ENCODE peak calls at places on chromosomes 7 and 10, in nine cellular contexts. A, X, Q, U, F, R, E, I and Z are unnamed samples.

GRCh38 chr7:149495785-149496641 is 1.6 kb downstream of the ZNF746 start:
- DNase-seq in F (peak), U (no peak), E (no peak), A (peak), X (no peak), Q (peak), I (peak), R (peak), Z (no peak)

GRCh38 chr7:155192961-155193640 is 104.6 kb upstream of the INSIG1 start:
- DNase-seq in A (no peak), I (no peak), E (no peak), U (no peak), X (no peak), F (no peak), Q (no peak), R (no peak), Z (no peak)

GRCh38 chr7:151745090-151745638 is 131.8 kb downstream of the PRKAG2 start:
- DNase-seq in E (no peak), X (peak), A (no peak), I (peak), U (no peak), R (peak), Q (peak), F (peak), Z (peak)

GRCh38 chr7:29274156-29275017 is 79.8 kb downstream of the CHN2 start:
- DNase-seq in E (no peak), X (no peak), A (no peak), R (no peak), I (no peak), F (no peak), Q (peak), U (no peak), Z (no peak)

GRCh38 chr7:107857541-107857912 is 33.5 kb upstream of the DLD start:
- DNase-seq in E (no peak), R (peak), I (no peak), X (peak), F (peak), A (no peak), U (no peak), Q (peak), Z (no peak)

GRCh38 chr7:121761399-121761798 is 111.6 kb upstream of the PTPRZ1 start:
- DNase-seq in Q (no peak), I (no peak), X (no peak), R (peak), F (no peak), A (no peak), U (no peak), E (no peak), Z (no peak)

GRCh38 chr10:78524941-78525340 is 491.3 kb downstream of the RPS24 start:
- DNase-seq in A (no peak), X (no peak), F (no peak), E (no peak), Q (no peak), R (no peak), I (peak), U (no peak), Z (no peak)

GRCh38 chr7:128874140-128875031 is 11.7 kb downstream of the ATP6V1F start:
- DNase-seq in X (no peak), F (peak), R (no peak), I (peak), E (no peak), U (no peak), Q (no peak), A (no peak), Z (no peak)

GRCh38 chr10:103781329-103782061 is 73.9 kb downstream of the SH3PXD2A start:
- DNase-seq in A (no peak), I (peak), U (no peak), E (no peak), R (peak), X (no peak), F (peak), Q (peak), Z (no peak)

GRCh38 chr10:93281367-93281720 is 200.8 kb downstream of the MYOF start:
- DNase-seq in E (no peak), A (no peak), Q (no peak), U (no peak), X (no peak), F (no peak), R (no peak), I (no peak), Z (no peak)

GRCh38 chr10:74922921-74923320 is 96.5 kb downstream of the KAT6B start:
- DNase-seq in A (no peak), X (no peak), E (no peak), U (no peak), R (no peak), Q (no peak), F (no peak), I (no peak), Z (no peak)

GRCh38 chr7:143929224-143929920 is 5.7 kb upstream of the OR2F2 start:
- DNase-seq in U (no peak), Q (no peak), I (no peak), R (peak), F (no peak), X (no peak), A (no peak), E (no peak), Z (no peak)

GRCh38 chr10:14658331-14659122 is 116.2 kb downstream of the FAM107B start:
- DNase-seq in R (peak), U (peak), F (no peak), E (peak), Q (peak), I (no peak), X (no peak), A (no peak), Z (no peak)

GRCh38 chr7:128114806-128115205 is 83.6 kb upstream of the LRRC4 start:
- DNase-seq in X (no peak), R (no peak), I (no peak), U (no peak), E (no peak), F (no peak), A (no peak), Q (no peak), Z (no peak)

GRCh38 chr7:37771342-37771741 is 77.1 kb upstream of the NME8 start:
- DNase-seq in R (no peak), E (no peak), U (no peak), I (no peak), F (no peak), Q (no peak), X (no peak), A (no peak), Z (no peak)

GRCh38 chr7:149773446-149774236 is at the start of gene ZNF467:
- DNase-seq in X (peak), A (peak), I (peak), R (peak), U (no peak), E (no peak), Q (no peak), F (no peak), Z (peak)

GRCh38 chr10:13705526-13706169 is 118.9 kb downstream of the PRPF18 start:
- DNase-seq in E (no peak), Q (no peak), X (no peak), R (no peak), U (no peak), F (no peak), A (no peak), I (no peak), Z (peak)

DNA sequence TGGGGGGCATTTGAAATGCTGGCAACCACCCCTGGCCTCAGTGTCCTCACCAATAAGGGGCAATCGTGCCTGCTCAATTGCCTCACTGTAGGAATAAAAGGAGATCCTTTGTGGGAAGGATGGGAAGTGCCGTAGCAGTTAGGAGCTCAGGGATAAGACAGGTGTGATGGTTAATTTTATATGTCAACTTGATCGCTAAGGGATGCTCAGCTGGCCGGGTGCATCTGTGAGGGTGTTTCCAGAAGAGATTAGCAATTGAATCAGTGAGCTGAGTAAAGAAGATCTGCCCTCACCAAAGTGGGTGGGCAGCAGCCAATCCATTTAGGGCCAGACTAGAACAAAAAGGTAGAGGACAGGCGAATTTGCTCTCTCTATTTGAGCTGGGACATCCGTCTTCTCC is 46.3 kb downstream of the BUB3 start:
- DNase-seq in R (no peak), X (no peak), U (no peak), Q (no peak), A (no peak), I (no peak), F (no peak), E (no peak), Z (no peak)
- TF ChIP-seq CTCF in R (no peak), X (no peak), U (no peak), Q (no peak), A (no peak), I (no peak), F (no peak), E (no peak), Z (no peak)

DNA sequence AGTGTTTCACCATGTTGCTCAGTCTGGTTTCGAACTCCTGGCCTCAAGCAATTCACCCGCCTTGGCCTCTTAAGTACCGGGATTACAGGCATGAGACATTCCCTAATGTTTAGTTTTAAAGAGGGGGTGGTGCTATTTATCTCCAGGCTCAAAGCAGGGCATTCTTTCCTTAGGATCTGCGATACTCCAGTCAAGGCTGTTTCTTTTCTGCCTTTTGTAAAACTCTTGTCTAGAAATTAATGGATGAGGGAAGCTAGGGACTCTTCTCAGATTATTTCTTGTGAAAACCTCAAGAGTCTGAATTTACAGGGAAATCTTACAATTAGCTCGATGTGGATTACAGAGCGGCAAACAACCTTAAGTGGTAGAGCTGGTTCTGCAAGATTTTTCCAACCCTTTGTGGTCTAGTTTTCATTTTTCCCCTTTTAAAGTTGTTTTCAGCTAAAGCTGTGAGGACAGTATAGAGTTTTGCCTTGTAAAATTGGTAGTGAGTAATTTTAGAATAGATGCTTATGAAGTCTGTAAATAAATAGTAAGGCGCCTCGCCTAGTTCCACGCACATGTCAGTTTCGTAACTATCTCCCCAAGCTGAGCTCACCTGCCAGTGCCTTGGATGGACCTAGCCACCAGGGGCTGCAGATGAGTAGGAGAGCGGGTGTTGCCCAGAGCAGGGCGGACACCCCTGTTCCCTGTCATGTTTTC is 53.1 kb downstream of the CUX1 start:
- DNase-seq in R (peak), E (no peak), U (no peak), F (peak), X (no peak), I (peak), Q (no peak), A (peak), Z (peak)
- TF ChIP-seq CTCF in R (peak), E (no peak), U (peak), F (peak), X (no peak), I (peak), Q (no peak), A (no peak), Z (peak)

GRCh38 chr10:76903387-76903786 is 734.2 kb downstream of the KCNMA1 start:
- DNase-seq in I (no peak), F (no peak), Q (no peak), U (no peak), E (no peak), R (no peak), A (no peak), X (no peak), Z (no peak)

GRCh38 chr10:76901701-76902100 is 735.9 kb downstream of the KCNMA1 start:
- DNase-seq in I (no peak), R (no peak), U (no peak), E (no peak), Q (no peak), X (no peak), F (no peak), A (no peak), Z (no peak)

GRCh38 chr10:76902949-76903348 is 734.7 kb downstream of the KCNMA1 start:
- DNase-seq in F (no peak), I (peak), R (peak), Q (no peak), X (no peak), A (no peak), E (no peak), U (no peak), Z (peak)

GRCh38 chr10:76905251-76905650 is 732.4 kb downstream of the KCNMA1 start:
- DNase-seq in F (no peak), I (no peak), Q (no peak), A (no peak), X (no peak), E (no peak), U (no peak), R (no peak), Z (no peak)

GRCh38 chr10:76899490-76899889 is 738.1 kb downstream of the KCNMA1 start:
- DNase-seq in I (no peak), A (no peak), E (no peak), X (no peak), Q (no peak), F (no peak), R (no peak), U (no peak), Z (no peak)
- TF ChIP-seq CTCF in I (no peak), A (no peak), E (no peak), X (no peak), Q (no peak), F (no peak), R (no peak), U (no peak), Z (no peak)

GRCh38 chr10:31059323-31059722 is 27.7 kb upstream of the ZNF438 start:
- DNase-seq in F (no peak), U (no peak), A (no peak), Q (no peak), I (no peak), E (no peak), X (no peak), R (no peak), Z (no peak)
- TF ChIP-seq CTCF in F (no peak), U (no peak), A (no peak), Q (no peak), I (no peak), E (no peak), X (no peak), R (no peak), Z (no peak)

GRCh38 chr7:98423043-98423442 is 22.2 kb upstream of the BAIAP2L1 start:
- DNase-seq in R (peak), I (no peak), X (no peak), F (peak), U (no peak), E (no peak), Q (no peak), A (no peak), Z (peak)
- TF ChIP-seq CTCF in R (no peak), I (no peak), X (no peak), F (no peak), U (no peak), E (no peak), Q (no peak), A (no peak), Z (no peak)

DNA sequence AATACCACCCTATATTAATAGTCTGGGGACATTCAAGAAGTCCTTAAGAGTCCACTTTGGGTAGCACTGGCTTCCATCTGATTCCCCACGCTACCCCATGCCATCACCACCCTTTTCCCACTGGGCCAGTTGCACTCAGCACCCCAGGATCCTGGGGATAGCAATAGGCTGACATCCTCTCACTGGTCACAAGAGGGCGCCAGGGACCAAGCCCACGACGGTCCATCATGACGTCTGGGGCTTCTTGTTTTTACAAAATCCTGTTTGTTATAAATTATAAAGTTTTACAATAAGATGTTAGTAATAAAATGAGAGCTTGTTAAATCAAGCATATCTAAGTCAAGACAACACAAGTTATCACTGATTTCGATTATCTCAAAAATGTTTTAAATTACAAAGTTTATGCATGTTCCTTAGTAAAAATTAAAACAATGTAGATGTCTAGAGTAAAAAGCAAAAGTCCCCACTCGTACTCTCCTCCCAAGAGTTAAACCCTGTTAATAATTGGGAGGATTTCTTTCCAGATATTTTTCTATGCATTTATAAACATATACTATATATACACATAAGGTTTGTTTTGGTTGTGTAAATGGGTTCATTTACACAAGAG is 15.4 kb downstream of the GPNMB start:
- DNase-seq in A (no peak), Q (peak), E (peak), U (peak), X (peak), I (peak), R (peak), F (peak), Z (peak)
- TF ChIP-seq CTCF in A (peak), Q (peak), E (peak), U (peak), X (peak), I (peak), R (peak), F (peak), Z (peak)